ENCODE peak calls at places on chromosome 1, in seven cellular contexts. One of them, this sample, is unnamed.

GRCh38 chr1:182175340-182176068 is 114.0 kb upstream of the ZNF648 start:
- DNase-seq in stimulated activated CD4-positive, alpha-beta T cell treated with anti-CD3 and anti-CD28 coated beads, Interleukin-2, amount 100 ng/mL, for 48 hours: no peak
- DNase-seq in A549: no peak
- DNase-seq in left colon: peak
- DNase-seq in renal cortical epithelial cell: peak
- DNase-seq in A172: no peak
- DNase-seq in amniotic epithelial cell: no peak
- DNase-seq in this sample: no peak

GRCh38 chr1:228144213-228145049 is 4.4 kb downstream of the GUK1 start:
- DNase-seq in stimulated activated CD4-positive, alpha-beta T cell treated with anti-CD3 and anti-CD28 coated beads, Interleukin-2, amount 100 ng/mL, for 48 hours: no peak
- DNase-seq in A549: no peak
- DNase-seq in left colon: no peak
- DNase-seq in renal cortical epithelial cell: no peak
- DNase-seq in A172: no peak
- DNase-seq in amniotic epithelial cell: no peak
- DNase-seq in this sample: no peak

GRCh38 chr1:1205769-1206375 is 520 bp downstream of the TNFRSF18 start:
- DNase-seq in stimulated activated CD4-positive, alpha-beta T cell treated with anti-CD3 and anti-CD28 coated beads, Interleukin-2, amount 100 ng/mL, for 48 hours: no peak
- DNase-seq in A549: no peak
- DNase-seq in left colon: no peak
- DNase-seq in renal cortical epithelial cell: no peak
- DNase-seq in A172: no peak
- DNase-seq in amniotic epithelial cell: no peak
- DNase-seq in this sample: peak

GRCh38 chr1:159248311-159248710 is 43.6 kb downstream of the ACKR1 start:
- DNase-seq in stimulated activated CD4-positive, alpha-beta T cell treated with anti-CD3 and anti-CD28 coated beads, Interleukin-2, amount 100 ng/mL, for 48 hours: no peak
- DNase-seq in A549: no peak
- DNase-seq in left colon: no peak
- DNase-seq in renal cortical epithelial cell: no peak
- DNase-seq in A172: no peak
- DNase-seq in amniotic epithelial cell: no peak
- DNase-seq in this sample: no peak

GRCh38 chr1:28369518-28370219 is at the start of gene PHACTR4:
- DNase-seq in stimulated activated CD4-positive, alpha-beta T cell treated with anti-CD3 and anti-CD28 coated beads, Interleukin-2, amount 100 ng/mL, for 48 hours: peak
- DNase-seq in A549: peak
- DNase-seq in left colon: peak
- DNase-seq in renal cortical epithelial cell: peak
- DNase-seq in A172: peak
- DNase-seq in amniotic epithelial cell: peak
- DNase-seq in this sample: peak

GRCh38 chr1:221742555-221743415 is 896 bp upstream of the DUSP10 start:
- DNase-seq in stimulated activated CD4-positive, alpha-beta T cell treated with anti-CD3 and anti-CD28 coated beads, Interleukin-2, amount 100 ng/mL, for 48 hours: peak
- DNase-seq in A549: peak
- DNase-seq in left colon: peak
- DNase-seq in renal cortical epithelial cell: peak
- DNase-seq in A172: peak
- DNase-seq in amniotic epithelial cell: peak
- DNase-seq in this sample: peak

GRCh38 chr1:169741666-169742394 is 8.0 kb upstream of the SELE start:
- DNase-seq in stimulated activated CD4-positive, alpha-beta T cell treated with anti-CD3 and anti-CD28 coated beads, Interleukin-2, amount 100 ng/mL, for 48 hours: no peak
- DNase-seq in A549: no peak
- DNase-seq in left colon: no peak
- DNase-seq in renal cortical epithelial cell: peak
- DNase-seq in A172: peak
- DNase-seq in amniotic epithelial cell: peak
- DNase-seq in this sample: no peak

GRCh38 chr1:182586380-182586779 is 2.7 kb downstream of the RNASEL start:
- DNase-seq in stimulated activated CD4-positive, alpha-beta T cell treated with anti-CD3 and anti-CD28 coated beads, Interleukin-2, amount 100 ng/mL, for 48 hours: no peak
- DNase-seq in A549: no peak
- DNase-seq in left colon: no peak
- DNase-seq in renal cortical epithelial cell: no peak
- DNase-seq in A172: no peak
- DNase-seq in amniotic epithelial cell: no peak
- DNase-seq in this sample: no peak

GRCh38 chr1:239389703-239390102 is 3.3 kb downstream of the CHRM3 start:
- DNase-seq in stimulated activated CD4-positive, alpha-beta T cell treated with anti-CD3 and anti-CD28 coated beads, Interleukin-2, amount 100 ng/mL, for 48 hours: no peak
- DNase-seq in A549: no peak
- DNase-seq in left colon: no peak
- DNase-seq in renal cortical epithelial cell: no peak
- DNase-seq in A172: peak
- DNase-seq in amniotic epithelial cell: no peak
- DNase-seq in this sample: no peak

GRCh38 chr1:3742439-3743298 is 9.6 kb upstream of the CCDC27 start:
- DNase-seq in stimulated activated CD4-positive, alpha-beta T cell treated with anti-CD3 and anti-CD28 coated beads, Interleukin-2, amount 100 ng/mL, for 48 hours: no peak
- DNase-seq in A549: no peak
- DNase-seq in left colon: no peak
- DNase-seq in renal cortical epithelial cell: no peak
- DNase-seq in A172: no peak
- DNase-seq in amniotic epithelial cell: no peak
- DNase-seq in this sample: no peak

GRCh38 chr1:89934441-89934840 is 60.5 kb upstream of the ZNF326 start:
- DNase-seq in stimulated activated CD4-positive, alpha-beta T cell treated with anti-CD3 and anti-CD28 coated beads, Interleukin-2, amount 100 ng/mL, for 48 hours: no peak
- DNase-seq in A549: no peak
- DNase-seq in left colon: no peak
- DNase-seq in renal cortical epithelial cell: no peak
- DNase-seq in A172: no peak
- DNase-seq in amniotic epithelial cell: no peak
- DNase-seq in this sample: no peak

GRCh38 chr1:223031690-223032601 is 111.1 kb downstream of the TLR5 start:
- DNase-seq in stimulated activated CD4-positive, alpha-beta T cell treated with anti-CD3 and anti-CD28 coated beads, Interleukin-2, amount 100 ng/mL, for 48 hours: no peak
- DNase-seq in A549: no peak
- DNase-seq in left colon: no peak
- DNase-seq in renal cortical epithelial cell: no peak
- DNase-seq in A172: peak
- DNase-seq in amniotic epithelial cell: peak
- DNase-seq in this sample: no peak

GRCh38 chr1:61143821-61144220 is 61.5 kb downstream of the NFIA start:
- DNase-seq in stimulated activated CD4-positive, alpha-beta T cell treated with anti-CD3 and anti-CD28 coated beads, Interleukin-2, amount 100 ng/mL, for 48 hours: no peak
- DNase-seq in A549: no peak
- DNase-seq in left colon: no peak
- DNase-seq in renal cortical epithelial cell: no peak
- DNase-seq in A172: no peak
- DNase-seq in amniotic epithelial cell: no peak
- DNase-seq in this sample: no peak

GRCh38 chr1:228061411-228062084 is 21.0 kb upstream of the ARF1 start:
- DNase-seq in stimulated activated CD4-positive, alpha-beta T cell treated with anti-CD3 and anti-CD28 coated beads, Interleukin-2, amount 100 ng/mL, for 48 hours: no peak
- DNase-seq in A549: no peak
- DNase-seq in left colon: no peak
- DNase-seq in renal cortical epithelial cell: no peak
- DNase-seq in A172: no peak
- DNase-seq in amniotic epithelial cell: no peak
- DNase-seq in this sample: no peak

GRCh38 chr1:157965584-157965983 is 27.9 kb upstream of the KIRREL1 start:
- DNase-seq in stimulated activated CD4-positive, alpha-beta T cell treated with anti-CD3 and anti-CD28 coated beads, Interleukin-2, amount 100 ng/mL, for 48 hours: no peak
- DNase-seq in A549: no peak
- DNase-seq in left colon: no peak
- DNase-seq in renal cortical epithelial cell: no peak
- DNase-seq in A172: no peak
- DNase-seq in amniotic epithelial cell: no peak
- DNase-seq in this sample: no peak

GRCh38 chr1:105102385-105102784 is 1352.7 kb downstream of the AMY1C start:
- DNase-seq in stimulated activated CD4-positive, alpha-beta T cell treated with anti-CD3 and anti-CD28 coated beads, Interleukin-2, amount 100 ng/mL, for 48 hours: no peak
- DNase-seq in A549: no peak
- DNase-seq in left colon: no peak
- DNase-seq in renal cortical epithelial cell: no peak
- DNase-seq in A172: no peak
- DNase-seq in amniotic epithelial cell: no peak
- DNase-seq in this sample: no peak

GRCh38 chr1:186680031-186681012 is at the start of gene PTGS2:
- DNase-seq in stimulated activated CD4-positive, alpha-beta T cell treated with anti-CD3 and anti-CD28 coated beads, Interleukin-2, amount 100 ng/mL, for 48 hours: peak
- DNase-seq in A549: peak
- DNase-seq in left colon: peak
- DNase-seq in renal cortical epithelial cell: peak
- DNase-seq in A172: no peak
- DNase-seq in amniotic epithelial cell: peak
- DNase-seq in this sample: no peak

GRCh38 chr1:221706191-221706590 is 35.7 kb downstream of the DUSP10 start:
- DNase-seq in stimulated activated CD4-positive, alpha-beta T cell treated with anti-CD3 and anti-CD28 coated beads, Interleukin-2, amount 100 ng/mL, for 48 hours: no peak
- DNase-seq in A549: no peak
- DNase-seq in left colon: no peak
- DNase-seq in renal cortical epithelial cell: no peak
- DNase-seq in A172: no peak
- DNase-seq in amniotic epithelial cell: no peak
- DNase-seq in this sample: no peak